ENCODE peak calls at places on chromosomes 7 and 10, in eight cellular contexts. One of them, this sample, is unnamed.

GRCh38 chr7:132991615-132992587 is 90.0 kb downstream of the CHCHD3 start:
- DNase-seq in left kidney: peak; percentile 39
- DNase-seq in germinal center: no peak
- DNase-seq in amygdala: no peak
- DNase-seq in NCI-H1092: no peak
- DNase-seq in HFF-Myc: no peak
- DNase-seq in RPMI8226: no peak
- DNase-seq in Karpas-422: no peak
- DNase-seq in this sample: no peak

GRCh38 chr10:34746094-34746493 is 69.0 kb downstream of the PARD3 start:
- DNase-seq in left kidney: no peak
- DNase-seq in germinal center: no peak
- DNase-seq in amygdala: no peak
- DNase-seq in NCI-H1092: no peak
- DNase-seq in HFF-Myc: no peak
- DNase-seq in RPMI8226: no peak
- DNase-seq in Karpas-422: no peak
- DNase-seq in this sample: no peak

GRCh38 chr7:25117226-25118047 is 7.6 kb downstream of the CYCS start:
- DNase-seq in left kidney: no peak
- DNase-seq in germinal center: peak; percentile 70
- DNase-seq in amygdala: no peak
- DNase-seq in NCI-H1092: no peak
- DNase-seq in HFF-Myc: no peak
- DNase-seq in RPMI8226: no peak
- DNase-seq in Karpas-422: peak; percentile 67
- DNase-seq in this sample: peak; percentile 28

GRCh38 chr7:145534301-145534700 is 582.3 kb upstream of the CNTNAP2 start:
- DNase-seq in left kidney: no peak
- DNase-seq in germinal center: no peak
- DNase-seq in amygdala: no peak
- DNase-seq in NCI-H1092: no peak
- DNase-seq in HFF-Myc: no peak
- DNase-seq in RPMI8226: no peak
- DNase-seq in Karpas-422: no peak
- DNase-seq in this sample: no peak

GRCh38 chr7:147567043-147567442 is 1023.5 kb upstream of the C7orf33 start:
- DNase-seq in left kidney: no peak
- DNase-seq in germinal center: no peak
- DNase-seq in amygdala: no peak
- DNase-seq in NCI-H1092: no peak
- DNase-seq in HFF-Myc: no peak
- DNase-seq in RPMI8226: no peak
- DNase-seq in Karpas-422: no peak
- DNase-seq in this sample: no peak

GRCh38 chr10:102782698-102783540 is 39.2 kb downstream of the WBP1L start:
- DNase-seq in left kidney: peak; percentile 74
- DNase-seq in germinal center: no peak
- DNase-seq in amygdala: no peak
- DNase-seq in NCI-H1092: no peak
- DNase-seq in HFF-Myc: no peak
- DNase-seq in RPMI8226: no peak
- DNase-seq in Karpas-422: no peak
- DNase-seq in this sample: no peak

GRCh38 chr7:156456032-156456431 is 184.5 kb upstream of the RNF32 start:
- DNase-seq in left kidney: no peak
- DNase-seq in germinal center: no peak
- DNase-seq in amygdala: no peak
- DNase-seq in NCI-H1092: no peak
- DNase-seq in HFF-Myc: no peak
- DNase-seq in RPMI8226: no peak
- DNase-seq in Karpas-422: no peak
- DNase-seq in this sample: no peak

GRCh38 chr7:158558816-158559215 is 28.8 kb downstream of the PTPRN2 start:
- DNase-seq in left kidney: no peak
- DNase-seq in germinal center: no peak
- DNase-seq in amygdala: no peak
- DNase-seq in NCI-H1092: no peak
- DNase-seq in HFF-Myc: no peak
- DNase-seq in RPMI8226: no peak
- DNase-seq in Karpas-422: no peak
- DNase-seq in this sample: no peak

GRCh38 chr10:47335906-47336305 is 12.3 kb upstream of the RBP3 start:
- DNase-seq in left kidney: no peak
- DNase-seq in germinal center: no peak
- DNase-seq in amygdala: no peak
- DNase-seq in NCI-H1092: no peak
- DNase-seq in HFF-Myc: no peak
- DNase-seq in RPMI8226: no peak
- DNase-seq in Karpas-422: no peak
- DNase-seq in this sample: no peak

GRCh38 chr7:127383123-127383835 is 9.2 kb downstream of the ZNF800 start:
- DNase-seq in left kidney: no peak
- DNase-seq in germinal center: no peak
- DNase-seq in amygdala: no peak
- DNase-seq in NCI-H1092: no peak
- DNase-seq in HFF-Myc: no peak
- DNase-seq in RPMI8226: no peak
- DNase-seq in Karpas-422: no peak
- DNase-seq in this sample: no peak

GRCh38 chr10:122499491-122499941 is 38.2 kb downstream of the HTRA1 start:
- DNase-seq in left kidney: no peak
- DNase-seq in germinal center: no peak
- DNase-seq in amygdala: no peak
- DNase-seq in NCI-H1092: no peak
- DNase-seq in HFF-Myc: no peak
- DNase-seq in RPMI8226: peak; percentile 66
- DNase-seq in Karpas-422: no peak
- DNase-seq in this sample: no peak

This sample was measured in GM19239.